ENCODE peak calls at places on chromosomes 12 and 14, in five cellular contexts. V is AG20443; C is cardiac fibroblast; K is effector memory CD8-positive, alpha-beta T cell; Q is NCI-H1694. P is an unnamed sample.

GRCh38 chr14:103872492-103873113 is 25.2 kb upstream of the PPP1R13B start:
- DNase-seq in V (no peak), C (no peak), K (peak), Q (no peak), P (no peak)

GRCh38 chr12:67633024-67633423 is 15.5 kb upstream of the DYRK2 start:
- DNase-seq in V (no peak), C (no peak), K (no peak), Q (no peak), P (no peak)

GRCh38 chr12:53766881-53767280 is 15.1 kb upstream of the CISTR start:
- DNase-seq in V (no peak), C (no peak), K (no peak), Q (no peak), P (no peak)

GRCh38 chr12:15423629-15424028 is 101.3 kb downstream of the PTPRO start:
- DNase-seq in V (no peak), C (no peak), K (no peak), Q (no peak), P (no peak)

GRCh38 chr12:51368640-51369517 is 22.3 kb downstream of the GALNT6 start:
- DNase-seq in V (no peak), C (peak), K (peak), Q (no peak), P (no peak)

GRCh38 chr12:128830505-128830893 is 6.7 kb upstream of the SLC15A4 start:
- DNase-seq in V (no peak), C (no peak), K (no peak), Q (no peak), P (no peak)

GRCh38 chr14:80426686-80427085 is 215.4 kb upstream of the DIO2 start:
- DNase-seq in V (no peak), C (peak), K (no peak), Q (no peak), P (no peak)

GRCh38 chr14:22081352-22081751 is 407.7 kb upstream of the OR4E1 start:
- DNase-seq in V (no peak), C (no peak), K (no peak), Q (no peak), P (no peak)

GRCh38 chr14:98592611-98593170 is 679.3 kb downstream of the BCL11B start:
- DNase-seq in V (no peak), C (no peak), K (no peak), Q (no peak), P (no peak)

GRCh38 chr12:128592345-128592744 is 231.4 kb downstream of the SLC15A4 start:
- DNase-seq in V (no peak), C (no peak), K (no peak), Q (no peak), P (no peak)

GRCh38 chr12:52151859-52152783 is 39.7 kb downstream of the KRT80 start:
- DNase-seq in V (peak), C (peak), K (peak), Q (peak), P (no peak)

P was measured in cerebellar cortex.